ENCODE peak calls at places on chromosomes 5 and 9, in ten cellular contexts. P, K, A, T, G, X, I, L, Z and E are unnamed samples.

GRCh38 chr5:115842089-115842881 is 550 bp downstream of the AP3S1 start:
- DNase-seq in P (peak; percentile 75), K (peak; percentile 21), A (peak; percentile 51), T (peak; percentile 48), G (no peak), X (peak; percentile 61), I (no peak), L (peak; percentile 71), Z (peak; percentile 82), E (peak; percentile 42)

GRCh38 chr5:149865746-149866145 is 78.8 kb downstream of the PDE6A start:
- DNase-seq in P (no peak), K (no peak), A (no peak), T (no peak), G (no peak), X (no peak), I (no peak), L (no peak), Z (no peak), E (peak; percentile 41)

GRCh38 chr9:87534957-87535356 is 37.3 kb downstream of the DAPK1 start:
- DNase-seq in P (no peak), K (no peak), A (no peak), T (no peak), G (no peak), X (no peak), I (no peak), L (no peak), Z (no peak), E (no peak)

GRCh38 chr5:137344723-137345322 is 154.3 kb downstream of the SPOCK1 start:
- DNase-seq in P (peak; percentile 70), K (peak; percentile 44), A (peak; percentile 41), T (peak; percentile 39), G (no peak), X (peak; percentile 56), I (no peak), L (peak; percentile 34), Z (peak; percentile 74), E (peak; percentile 86)

GRCh38 chr5:173201636-173202265 is 33.3 kb downstream of the NKX2-5 start:
- DNase-seq in P (peak; percentile 73), K (no peak), A (peak; percentile 83), T (no peak), G (no peak), X (no peak), I (peak; percentile 49), L (peak; percentile 49), Z (peak; percentile 96), E (peak; percentile 83)

GRCh38 chr5:113153512-113154097 is 177.0 kb downstream of the DCP2 start:
- DNase-seq in P (peak; percentile 30), K (no peak), A (no peak), T (no peak), G (no peak), X (no peak), I (no peak), L (no peak), Z (peak; percentile 58), E (peak; percentile 82)

GRCh38 chr5:107154598-107154997 is 516.1 kb downstream of the EFNA5 start:
- DNase-seq in P (no peak), K (no peak), A (no peak), T (no peak), G (no peak), X (peak; percentile 6), I (no peak), L (no peak), Z (no peak), E (no peak)

GRCh38 chr9:5514608-5515260 is 4.4 kb downstream of the PDCD1LG2 start:
- DNase-seq in P (no peak), K (no peak), A (no peak), T (no peak), G (no peak), X (no peak), I (no peak), L (no peak), Z (no peak), E (no peak)

GRCh38 chr9:108191065-108191464 is 664.7 kb downstream of the ACTL7B start:
- DNase-seq in P (no peak), K (no peak), A (no peak), T (no peak), G (no peak), X (no peak), I (no peak), L (no peak), Z (no peak), E (no peak)

GRCh38 chr5:133992429-133993151 is 12.2 kb downstream of the VDAC1 start:
- DNase-seq in P (no peak), K (peak; percentile 83), A (no peak), T (no peak), G (no peak), X (peak; percentile 72), I (no peak), L (no peak), Z (no peak), E (no peak)

GRCh38 chr5:1765880-1766235 is 33.8 kb downstream of the MRPL36 start:
- DNase-seq in P (no peak), K (no peak), A (no peak), T (no peak), G (no peak), X (no peak), I (no peak), L (no peak), Z (no peak), E (no peak)

GRCh38 chr5:39599721-39600431 is 175.1 kb upstream of the DAB2 start:
- DNase-seq in P (peak; percentile 50), K (no peak), A (no peak), T (no peak), G (no peak), X (peak; percentile 41), I (no peak), L (no peak), Z (peak; percentile 76), E (peak; percentile 86)

GRCh38 chr5:5335708-5336211 is 86.7 kb upstream of the ICE1 start:
- DNase-seq in P (peak; percentile 95), K (no peak), A (peak; percentile 67), T (no peak), G (no peak), X (no peak), I (no peak), L (no peak), Z (peak; percentile 59), E (peak; percentile 71)

GRCh38 chr5:40361378-40361777 is 318.3 kb upstream of the PTGER4 start:
- DNase-seq in P (no peak), K (no peak), A (no peak), T (no peak), G (no peak), X (no peak), I (no peak), L (no peak), Z (no peak), E (no peak)

GRCh38 chr9:12718482-12719026 is 25.4 kb downstream of the TYRP1 start:
- DNase-seq in P (peak; percentile 61), K (no peak), A (no peak), T (no peak), G (no peak), X (no peak), I (peak; percentile 56), L (no peak), Z (peak; percentile 74), E (no peak)

GRCh38 chr5:78763659-78764189 is 115.2 kb upstream of the LHFPL2 start:
- DNase-seq in P (no peak), K (no peak), A (no peak), T (no peak), G (no peak), X (no peak), I (no peak), L (no peak), Z (no peak), E (no peak)

GRCh38 chr5:119860463-119860862 is 231.1 kb downstream of the FAM170A start:
- DNase-seq in P (no peak), K (no peak), A (no peak), T (no peak), G (no peak), X (no peak), I (no peak), L (no peak), Z (no peak), E (no peak)

GRCh38 chr9:108149346-108149745 is 659.8 kb upstream of the KLF4 start:
- DNase-seq in P (no peak), K (no peak), A (no peak), T (no peak), G (no peak), X (no peak), I (no peak), L (no peak), Z (no peak), E (no peak)

GRCh38 chr9:38017149-38017884 is 51.7 kb downstream of the SHB start:
- DNase-seq in P (peak; percentile 93), K (peak; percentile 74), A (peak; percentile 29), T (no peak), G (peak; percentile 63), X (no peak), I (no peak), L (no peak), Z (peak; percentile 53), E (no peak)

GRCh38 chr9:136607334-136607919 is 55.3 kb upstream of the EGFL7 start:
- DNase-seq in P (no peak), K (no peak), A (no peak), T (no peak), G (no peak), X (no peak), I (no peak), L (no peak), Z (no peak), E (no peak)

GRCh38 chr9:127216888-127217217 is 47.7 kb upstream of the GARNL3 start:
- DNase-seq in P (no peak), K (no peak), A (no peak), T (no peak), G (no peak), X (no peak), I (no peak), L (no peak), Z (no peak), E (no peak)

GRCh38 chr5:76874088-76874581 is 24.3 kb downstream of the S100Z start:
- DNase-seq in P (no peak), K (no peak), A (no peak), T (no peak), G (no peak), X (peak; percentile 46), I (no peak), L (no peak), Z (no peak), E (no peak)

GRCh38 chr5:139293199-139293503 is 389 bp upstream of the MATR3 start:
- DNase-seq in P (no peak), K (no peak), A (no peak), T (no peak), G (no peak), X (no peak), I (no peak), L (no peak), Z (no peak), E (no peak)

GRCh38 chr5:135454946-135455345 is 2.8 kb upstream of the TIFAB start:
- DNase-seq in P (no peak), K (no peak), A (no peak), T (no peak), G (no peak), X (no peak), I (no peak), L (no peak), Z (no peak), E (no peak)

GRCh38 chr9:82797539-82797938 is 265.4 kb downstream of the RASEF start:
- DNase-seq in P (no peak), K (no peak), A (no peak), T (no peak), G (no peak), X (no peak), I (no peak), L (no peak), Z (no peak), E (no peak)

GRCh38 chr9:88378317-88378716 is 9.9 kb upstream of the SPIN1 start:
- DNase-seq in P (no peak), K (no peak), A (no peak), T (no peak), G (no peak), X (peak; percentile 36), I (no peak), L (no peak), Z (peak; percentile 20), E (peak; percentile 10)

GRCh38 chr9:981491-981898 is 5.0 kb downstream of the DMRT3 start:
- DNase-seq in P (no peak), K (no peak), A (no peak), T (no peak), G (no peak), X (no peak), I (no peak), L (no peak), Z (no peak), E (no peak)

GRCh38 chr9:22682536-22683392 is 236.1 kb downstream of the DMRTA1 start:
- DNase-seq in P (peak; percentile 79), K (peak; percentile 56), A (peak; percentile 10), T (no peak), G (no peak), X (no peak), I (peak; percentile 27), L (peak; percentile 43), Z (peak; percentile 91), E (peak; percentile 93)